ENCODE peak calls at places on chromosome 14, in ten cellular contexts. M is cardiac fibroblast, H is psoas muscle, C is GM12865, Y is PC-3, N is uterus, R is SK-N-SH, T is adrenal gland, X is cardiac muscle cell, O is choroid plexus epithelial cell. G is an unnamed sample.

GRCh38 chr14:28656704-28657255 is 109.8 kb upstream of the FOXG1 start:
- DNase-seq in Y (peak; percentile 78), O (no peak), M (no peak), R (no peak), N (no peak), C (no peak), H (no peak), X (no peak), T (no peak), G (peak; percentile 46)

GRCh38 chr14:60705100-60705499 is 19.1 kb downstream of the SIX4 start:
- DNase-seq in M (no peak), C (no peak), Y (no peak), T (no peak), N (no peak), R (no peak), O (no peak), X (no peak), H (no peak), G (no peak)

GRCh38 chr14:24840204-24840893 is 206.4 kb upstream of the GZMB start:
- DNase-seq in C (no peak), H (no peak), Y (no peak), N (no peak), T (no peak), M (no peak), X (no peak), O (peak; percentile 28), R (no peak), G (no peak)

GRCh38 chr14:95495538-95496025 is 20.9 kb downstream of the SYNE3 start:
- DNase-seq in R (no peak), O (no peak), M (no peak), N (no peak), Y (no peak), X (no peak), C (peak; percentile 92), T (no peak), H (no peak), G (no peak)

GRCh38 chr14:70640938-70641547 is 673 bp upstream of the TTC9 start:
- DNase-seq in Y (peak; percentile 69), M (peak; percentile 55), C (peak; percentile 88), N (peak; percentile 14), H (peak; percentile 86), R (peak; percentile 68), T (peak; percentile 33), O (peak; percentile 32), X (no peak), G (peak; percentile 34)

GRCh38 chr14:34713681-34714319 is 593 bp downstream of the CFL2 start:
- DNase-seq in H (peak; percentile 71), R (no peak), C (peak; percentile 26), Y (peak; percentile 68), N (peak; percentile 47), O (peak; percentile 74), M (peak; percentile 87), X (peak; percentile 38), T (peak; percentile 21), G (peak; percentile 77)

GRCh38 chr14:95901014-95901413 is 24.4 kb downstream of the TUNAR start:
- DNase-seq in O (no peak), T (no peak), R (no peak), X (no peak), N (no peak), C (no peak), Y (no peak), M (no peak), H (no peak), G (peak; percentile 37)

GRCh38 chr14:103391048-103391447 is 5.8 kb downstream of the MARK3 start:
- DNase-seq in R (peak; percentile 61), Y (peak; percentile 77), N (no peak), C (peak; percentile 63), H (no peak), T (no peak), X (peak; percentile 52), M (peak; percentile 82), O (peak; percentile 93), G (peak; percentile 80)

GRCh38 chr14:91891081-91891480 is 23.7 kb upstream of the TC2N start:
- DNase-seq in N (no peak), M (no peak), T (no peak), Y (no peak), H (no peak), R (no peak), O (no peak), C (no peak), X (no peak), G (no peak)

GRCh38 chr14:91893659-91894058 is 26.3 kb upstream of the TC2N start:
- DNase-seq in X (no peak), T (no peak), R (no peak), Y (no peak), C (no peak), N (no peak), M (no peak), H (no peak), O (no peak), G (peak; percentile 27)

GRCh38 chr14:91890291-91890749 is 23.0 kb upstream of the TC2N start:
- DNase-seq in R (no peak), H (no peak), Y (no peak), T (no peak), C (no peak), X (no peak), M (no peak), N (no peak), O (peak; percentile 21), G (no peak)

GRCh38 chr14:91891721-91892220 is 24.4 kb upstream of the TC2N start:
- DNase-seq in M (peak; percentile 45), C (no peak), O (no peak), Y (no peak), N (no peak), T (no peak), H (no peak), R (no peak), X (no peak), G (peak; percentile 53)

DNA sequence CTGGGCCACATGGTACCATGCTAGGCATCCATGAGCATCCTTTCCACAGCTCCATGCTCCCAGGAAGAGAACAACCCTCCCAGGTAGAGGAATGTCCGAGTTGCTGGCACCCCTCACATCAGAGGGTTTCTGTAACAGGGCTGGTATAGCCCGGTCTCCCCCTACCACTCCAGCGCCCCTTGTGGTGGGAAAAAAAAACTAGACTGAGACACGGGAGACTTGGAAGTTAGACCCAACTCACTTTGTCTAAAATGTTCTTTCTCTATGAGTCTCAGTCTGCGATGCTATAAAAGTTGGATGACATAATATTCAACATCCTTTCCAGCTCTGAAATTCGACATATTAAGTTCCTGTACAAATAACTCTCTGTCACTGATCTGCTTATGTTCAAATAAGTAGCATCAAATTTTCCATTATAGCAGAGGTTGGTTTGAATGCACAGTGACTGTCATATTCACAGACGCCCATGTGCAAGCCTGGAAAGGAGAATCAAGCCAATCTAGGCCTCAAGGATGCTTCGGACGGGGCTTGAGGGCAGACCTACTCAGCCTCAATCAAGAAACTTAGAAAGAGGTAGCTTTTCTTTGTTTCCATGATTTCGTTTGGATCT is 25.7 kb upstream of the TC2N start:
- DNase-seq in Y (peak; percentile 46), X (peak; percentile 56), M (no peak), N (no peak), C (peak; percentile 43), T (no peak), O (peak; percentile 21), R (peak; percentile 58), H (no peak), G (no peak)
- TF ChIP-seq CTCF in Y (peak; percentile 67), X (peak; percentile 61), M (peak; percentile 56), N (no peak), C (peak; percentile 63), T (peak; percentile 21), O (peak; percentile 66), R (peak; percentile 62), H (peak; percentile 23), G (peak; percentile 52)

GRCh38 chr14:72126561-72126960 is 194.3 kb downstream of the RGS6 start:
- DNase-seq in X (no peak), T (no peak), R (no peak), Y (no peak), N (no peak), M (no peak), O (no peak), H (no peak), C (no peak), G (no peak)
- H3K4me3 ChIP-seq in X (no peak overlapping the region), T (no peak overlapping the region), R (no peak overlapping the region), Y (no peak overlapping the region), N (no peak overlapping the region), M (no peak overlapping the region), O (no peak overlapping the region), H (no peak overlapping the region), C (no peak overlapping the region), G (no peak overlapping the region)

GRCh38 chr14:102088012-102088792 is 1.4 kb upstream of the HSP90AA1 start:
- DNase-seq in M (peak; percentile 45), H (peak; percentile 72), T (peak; percentile 51), R (no peak), Y (no peak), X (no peak), O (peak; percentile 54), N (peak; percentile 37), C (peak; percentile 83), G (peak; percentile 19)

GRCh38 chr14:102087762-102088011 is 843 bp upstream of the HSP90AA1 start:
- DNase-seq in M (no peak), Y (no peak), H (no peak), X (no peak), R (no peak), T (no peak), N (no peak), O (no peak), C (no peak), G (no peak)

GRCh38 chr14:102086346-102086971 is 385 bp downstream of the HSP90AA1 start:
- DNase-seq in M (peak; percentile 64), X (peak; percentile 64), H (peak; percentile 66), N (peak; percentile 51), O (peak; percentile 73), Y (peak; percentile 52), C (peak; percentile 75), R (peak; percentile 73), T (no peak), G (peak; percentile 63)

GRCh38 chr14:102085503-102085902 is 1.3 kb downstream of the HSP90AA1 start:
- DNase-seq in O (no peak), T (no peak), Y (peak; percentile 15), M (no peak), H (no peak), R (no peak), X (no peak), C (no peak), N (no peak), G (no peak)

DNA sequence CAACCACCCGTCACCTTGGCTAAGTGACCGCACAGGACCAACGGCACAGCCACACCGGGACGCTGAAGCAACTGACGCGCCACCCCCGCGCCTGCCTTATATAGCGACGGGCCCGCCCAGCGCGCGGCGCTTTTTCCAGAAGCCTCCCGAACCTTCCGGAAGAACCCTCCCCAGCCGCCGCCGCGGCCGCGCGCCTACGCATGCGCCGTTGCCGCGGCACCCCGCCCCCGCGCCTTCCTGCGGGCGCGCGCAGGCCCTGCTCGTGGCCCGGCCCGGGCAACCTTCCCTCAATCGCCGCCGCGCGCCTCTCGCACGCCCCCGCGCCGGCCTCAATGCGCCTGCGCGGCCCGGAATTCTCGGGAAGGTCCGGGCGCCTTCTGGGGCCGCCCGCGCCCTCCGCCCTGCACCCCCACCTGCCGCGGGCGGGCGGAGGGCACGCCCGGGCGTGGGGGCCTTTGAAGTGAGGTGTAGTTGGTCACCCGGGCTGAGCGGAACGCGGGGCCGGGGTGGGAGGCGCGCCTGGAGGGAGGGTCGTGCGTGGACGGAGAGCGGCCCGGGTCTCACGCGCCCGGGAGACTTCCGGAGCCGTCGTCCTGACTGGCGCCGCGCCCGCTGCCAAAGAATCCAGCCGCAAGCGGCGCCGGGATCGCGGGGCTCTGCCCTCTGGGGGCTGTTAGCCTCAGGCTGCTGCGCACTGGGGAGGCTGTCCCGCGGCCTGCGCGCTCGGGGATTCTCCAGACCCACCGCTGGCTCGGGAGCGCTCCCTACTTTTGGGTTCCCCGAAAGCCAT is at the start of gene HSP90AA1:
- DNase-seq in H (peak; percentile 98), M (peak; percentile 92), C (peak; percentile 96), O (peak; percentile 91), T (peak; percentile 90), R (peak; percentile 99), N (peak; percentile 95), X (peak; percentile 96), Y (peak; percentile 96), G (peak; percentile 85)
- TF ChIP-seq CTCF in H (peak; percentile 12), M (no peak), C (no peak), O (no peak), T (no peak), R (peak; percentile 31), N (no peak), X (peak; percentile 9), Y (peak; percentile 16), G (no peak)

GRCh38 chr14:56004807-56005579 is 113.2 kb upstream of the PELI2 start:
- DNase-seq in O (peak; percentile 89), M (peak; percentile 86), R (no peak), T (no peak), Y (no peak), H (no peak), C (peak; percentile 69), N (peak; percentile 27), X (peak; percentile 29), G (peak; percentile 85)

GRCh38 chr14:56005580-56006053 is 112.6 kb upstream of the PELI2 start:
- DNase-seq in Y (no peak), O (no peak), M (no peak), N (no peak), H (no peak), R (no peak), C (peak; percentile 56), X (no peak), T (no peak), G (peak; percentile 72)

GRCh38 chr14:56002876-56003625 is 115.2 kb upstream of the PELI2 start:
- DNase-seq in Y (no peak), X (no peak), T (no peak), M (no peak), N (no peak), O (no peak), R (no peak), C (no peak), H (no peak), G (no peak)

GRCh38 chr14:56002316-56002715 is 115.9 kb upstream of the PELI2 start:
- DNase-seq in X (no peak), M (peak; percentile 8), O (peak; percentile 18), R (no peak), Y (peak; percentile 51), H (no peak), T (no peak), N (no peak), C (no peak), G (peak; percentile 5)

GRCh38 chr14:56004323-56004722 is 113.9 kb upstream of the PELI2 start:
- DNase-seq in T (no peak), H (no peak), X (no peak), N (no peak), Y (no peak), C (no peak), R (no peak), M (no peak), O (peak; percentile 6), G (peak; percentile 9)
- H3K4me3 ChIP-seq in T (no peak overlapping the region), H (no peak overlapping the region), X (no peak overlapping the region), N (no peak overlapping the region), Y (no peak overlapping the region), C (no peak overlapping the region), R (no peak overlapping the region), M (no peak overlapping the region), O (no peak overlapping the region), G (no peak overlapping the region)